ENCODE peak calls at places on chromosomes 12 and 14, in ten cellular contexts. R, T, X, U, B, K, Z, V, C and H are unnamed samples.
A peak's percentile ranks its signal among the peaks of the same experiment; 100 is the strongest.

GRCh38 chr14:57346741-57347140 is 43.6 kb upstream of the NAA30 start:
- DNase-seq in K (no peak), B (no peak), C (no peak), Z (no peak), T (no peak), R (no peak), V (no peak), X (no peak), U (no peak), H (no peak)

GRCh38 chr12:122412851-122413433 is 9.5 kb downstream of the CLIP1 start:
- DNase-seq in U (no peak), R (no peak), V (no peak), B (no peak), T (no peak), X (no peak), C (peak; percentile 30), K (no peak), Z (no peak), H (no peak)

GRCh38 chr14:73008501-73008900 is 18.4 kb downstream of the ZFYVE1 start:
- DNase-seq in X (no peak), Z (peak; percentile 23), B (no peak), K (no peak), T (no peak), C (no peak), U (no peak), V (no peak), R (peak; percentile 38), H (no peak)

GRCh38 chr14:105094193-105094907 is 29.1 kb upstream of the GPR132 start:
- DNase-seq in Z (no peak), B (peak; percentile 29), T (no peak), R (no peak), K (no peak), V (peak; percentile 12), X (no peak), C (no peak), U (no peak), H (no peak)

GRCh38 chr14:100239200-100239839 is 376 bp downstream of the YY1 start:
- DNase-seq in T (peak; percentile 50), Z (no peak), V (no peak), R (no peak), C (no peak), B (no peak), X (no peak), K (peak; percentile 37), U (peak; percentile 37), H (no peak)

GRCh38 chr12:131065279-131065678 is 111.6 kb downstream of the ADGRD1 start:
- DNase-seq in K (no peak), V (no peak), U (no peak), X (no peak), C (no peak), Z (no peak), B (peak; percentile 16), T (no peak), R (no peak), H (no peak)

GRCh38 chr14:33052899-33053400 is 114.3 kb downstream of the NPAS3 start:
- DNase-seq in R (no peak), U (no peak), B (no peak), C (no peak), V (no peak), K (no peak), T (no peak), X (peak; percentile 59), Z (no peak), H (no peak)

GRCh38 chr14:72781476-72782181 is 112.3 kb downstream of the DPF3 start:
- DNase-seq in K (no peak), U (no peak), B (no peak), X (no peak), T (no peak), V (peak; percentile 61), C (no peak), Z (peak; percentile 49), R (peak; percentile 87), H (no peak)

GRCh38 chr14:20846560-20846959 is 43.9 kb upstream of the RNASE1 start:
- DNase-seq in R (no peak), Z (no peak), T (no peak), C (no peak), B (no peak), V (no peak), X (no peak), K (no peak), U (no peak), H (no peak)

GRCh38 chr14:105500036-105500725 is 9.1 kb downstream of the TEDC1 start:
- DNase-seq in V (no peak), C (no peak), B (no peak), T (no peak), K (no peak), Z (no peak), U (no peak), R (no peak), X (no peak), H (no peak)

GRCh38 chr12:123142518-123142840 is 8.4 kb downstream of the PITPNM2 start:
- DNase-seq in Z (no peak), T (no peak), C (no peak), U (no peak), X (no peak), B (no peak), R (no peak), K (no peak), V (no peak), H (no peak)

GRCh38 chr12:2669560-2669959 is 125.2 kb upstream of the FKBP4 start:
- DNase-seq in R (no peak), B (no peak), T (no peak), X (no peak), V (no peak), U (no peak), C (no peak), K (no peak), Z (no peak), H (no peak)

GRCh38 chr12:85277900-85278597 is 2.0 kb upstream of the ALX1 start:
- DNase-seq in B (no peak), U (no peak), Z (no peak), T (no peak), R (no peak), X (no peak), V (no peak), K (no peak), C (no peak), H (no peak)

GRCh38 chr12:123712780-123713319 is 697 bp downstream of the ATP6V0A2 start:
- DNase-seq in X (no peak), Z (no peak), V (no peak), T (no peak), K (peak; percentile 34), B (no peak), C (no peak), R (no peak), U (no peak), H (no peak)

GRCh38 chr12:32240210-32240609 is 133.6 kb downstream of the BICD1 start:
- DNase-seq in C (no peak), B (no peak), R (no peak), Z (no peak), K (no peak), X (no peak), U (no peak), T (no peak), V (no peak), H (no peak)

GRCh38 chr12:9049520-9050133 is 60.3 kb downstream of the KLRG1 start:
- DNase-seq in X (peak; percentile 16), R (peak; percentile 34), K (peak; percentile 74), Z (no peak), B (no peak), T (no peak), U (no peak), C (peak; percentile 33), V (peak; percentile 34), H (no peak)

GRCh38 chr12:126033746-126034145 is 968.5 kb downstream of the AACS start:
- DNase-seq in B (no peak), V (no peak), U (no peak), K (no peak), C (no peak), R (peak; percentile 16), T (no peak), X (no peak), Z (no peak), H (no peak)

GRCh38 chr12:11863988-11864387 is 206.8 kb upstream of the BCL2L14 start:
- DNase-seq in B (no peak), U (no peak), V (no peak), T (no peak), Z (no peak), K (no peak), X (no peak), R (no peak), C (no peak), H (no peak)

GRCh38 chr12:96457191-96457930 is 32.0 kb upstream of the CFAP54 start:
- DNase-seq in T (no peak), K (no peak), R (peak; percentile 15), Z (no peak), B (no peak), V (no peak), U (no peak), X (no peak), C (no peak), H (no peak)

GRCh38 chr14:92922155-92922735 is 705 bp upstream of the CHGA start:
- DNase-seq in C (no peak), V (no peak), T (no peak), U (no peak), R (no peak), Z (no peak), X (peak; percentile 51), B (no peak), K (no peak), H (no peak)

GRCh38 chr12:27431185-27431584 is 15.4 kb upstream of the SMCO2 start:
- DNase-seq in K (no peak), B (no peak), X (no peak), R (no peak), Z (no peak), V (no peak), U (no peak), T (no peak), C (no peak), H (no peak)

GRCh38 chr12:26214121-26214520 is 18.7 kb downstream of the SSPN start:
- DNase-seq in X (no peak), K (no peak), B (no peak), Z (no peak), T (no peak), R (no peak), V (no peak), U (no peak), C (no peak), H (no peak)

GRCh38 chr12:113697104-113697503 is 225.4 kb upstream of the LHX5 start:
- DNase-seq in V (no peak), U (no peak), B (no peak), X (no peak), K (no peak), C (no peak), R (no peak), T (no peak), Z (no peak), H (no peak)

GRCh38 chr12:109448707-109449390 is 28.3 kb downstream of the KCTD10 start:
- DNase-seq in V (no peak), T (no peak), R (no peak), Z (no peak), B (no peak), X (no peak), K (no peak), U (no peak), C (no peak), H (no peak)

GRCh38 chr14:103385994-103386491 is 828 bp downstream of the MARK3 start:
- DNase-seq in R (peak; percentile 48), T (peak; percentile 46), K (no peak), V (no peak), C (peak; percentile 30), Z (no peak), B (no peak), U (peak; percentile 36), X (no peak), H (no peak)

GRCh38 chr14:62143235-62143634 is 381.0 kb downstream of the SNAPC1 start:
- DNase-seq in V (peak; percentile 21), T (no peak), B (no peak), Z (peak; percentile 9), K (no peak), X (no peak), R (peak; percentile 72), U (no peak), C (no peak), H (no peak)

GRCh38 chr14:64952598-64953309 is 10.2 kb upstream of the GPX2 start:
- DNase-seq in Z (no peak), X (no peak), R (peak; percentile 57), C (peak; percentile 29), U (no peak), K (peak; percentile 45), T (no peak), B (no peak), V (no peak), H (no peak)

GRCh38 chr12:13257356-13257875 is 60.9 kb downstream of the EMP1 start:
- DNase-seq in R (peak; percentile 63), U (no peak), V (no peak), C (no peak), T (no peak), X (no peak), Z (no peak), K (no peak), B (no peak), H (no peak)